ENCODE peak calls at places on chromosomes 2 and 18, in ten cellular contexts. A is fibroblast of lung; W is sigmoid colon; K is endothelial cell; J is cerebellum; U is cerebellar cortex; M is stimulated activated CD4-positive, alpha-beta T cell treated with anti-CD3 and anti-CD28 coated beads, Interleukin-2, amount 100 ng/mL, for 24 hours; N is stimulated activated naive CD8-positive, alpha-beta T cell treated with anti-CD3 and anti-CD28 coated beads, Interleukin-15, amount 100 ng/mL, for 72 hours; F is mucosa of gallbladder; O is stimulated activated naive B cell treated with anti-CD40 and anti-IgM and Interleukin-4, amounts not matched to agents 10 μg/mL and 1 μg/mL and 100 μg/mL, for 72 hours. I is an unnamed sample.

GRCh38 chr2:205929445-205930027 is 156.4 kb downstream of the INO80D start:
- DNase-seq in W (no peak), O (no peak), K (no peak), J (no peak), M (no peak), U (no peak), F (peak), N (no peak), A (no peak), I (no peak)

GRCh38 chr2:207903236-207903635 is 122.1 kb downstream of the PLEKHM3 start:
- DNase-seq in N (no peak), K (no peak), W (no peak), U (no peak), J (no peak), O (no peak), F (no peak), A (no peak), M (no peak), I (no peak)

GRCh38 chr2:202186641-202187202 is 51.7 kb downstream of the SUMO1 start:
- DNase-seq in W (no peak), M (no peak), O (no peak), A (no peak), K (no peak), F (no peak), N (no peak), U (no peak), J (no peak), I (no peak)

GRCh38 chr2:100894531-100895156 is 74.7 kb downstream of the NPAS2 start:
- DNase-seq in O (no peak), A (no peak), U (no peak), N (no peak), K (no peak), F (no peak), M (no peak), W (no peak), J (no peak), I (no peak)

GRCh38 chr2:233148354-233148753 is 88.2 kb downstream of the INPP5D start:
- DNase-seq in O (no peak), J (no peak), F (no peak), K (no peak), U (no peak), N (no peak), M (no peak), A (no peak), W (no peak), I (no peak)

GRCh38 chr2:168661404-168661869 is 141.0 kb upstream of the NOSTRIN start:
- DNase-seq in J (no peak), W (no peak), K (no peak), O (no peak), U (no peak), A (peak), M (no peak), N (no peak), F (no peak), I (no peak)

GRCh38 chr2:53740170-53740569 is 27.4 kb upstream of the CHAC2 start:
- DNase-seq in J (peak), A (peak), K (no peak), N (no peak), U (peak), W (no peak), F (no peak), M (no peak), O (no peak), I (peak)

GRCh38 chr18:9835112-9835755 is 50.5 kb upstream of the TXNDC2 start:
- DNase-seq in A (no peak), K (no peak), J (no peak), M (no peak), O (no peak), F (no peak), U (no peak), N (no peak), W (no peak), I (no peak)

GRCh38 chr2:95053543-95053942 is 28.0 kb downstream of the MAL start:
- DNase-seq in N (peak), A (no peak), O (no peak), U (no peak), J (no peak), K (peak), F (no peak), M (no peak), W (peak), I (no peak)

GRCh38 chr2:13751955-13752354 is 880.6 kb upstream of the LRATD1 start:
- DNase-seq in K (no peak), M (no peak), O (no peak), N (no peak), W (no peak), A (no peak), F (no peak), J (no peak), U (no peak), I (no peak)

GRCh38 chr18:78241535-78242306 is 737.9 kb upstream of the SALL3 start:
- DNase-seq in U (no peak), W (no peak), M (no peak), F (no peak), A (no peak), O (no peak), J (no peak), K (no peak), N (no peak), I (no peak)

GRCh38 chr18:28786941-28787340 is 610.0 kb upstream of the CDH2 start:
- DNase-seq in K (no peak), A (no peak), N (no peak), O (no peak), W (no peak), M (no peak), J (no peak), F (no peak), U (no peak), I (no peak)

GRCh38 chr2:168456526-168457176 is 579 bp downstream of the CERS6 start:
- DNase-seq in A (no peak), M (peak), O (peak), J (peak), U (no peak), F (peak), K (peak), N (peak), W (peak), I (peak)

GRCh38 chr18:67425724-67426123 is 90.8 kb downstream of the DSEL start:
- DNase-seq in U (no peak), O (no peak), K (no peak), A (peak), F (no peak), W (no peak), N (no peak), M (no peak), J (no peak), I (no peak)

GRCh38 chr2:23664069-23664788 is 262.7 kb downstream of the ATAD2B start:
- DNase-seq in F (no peak), U (no peak), N (no peak), M (no peak), W (no peak), K (no peak), A (no peak), O (no peak), J (no peak), I (no peak)

GRCh38 chr2:58845011-58845410 is 603.9 kb upstream of the FANCL start:
- DNase-seq in J (no peak), N (no peak), W (no peak), M (no peak), U (no peak), F (no peak), A (no peak), O (no peak), K (no peak), I (no peak)

GRCh38 chr2:185130685-185131084 is 532.4 kb downstream of the ZNF804A start:
- DNase-seq in O (no peak), U (no peak), A (peak), W (no peak), F (no peak), M (no peak), J (no peak), K (no peak), N (no peak), I (no peak)